ENCODE peak calls at places on chromosome 21, in four cellular contexts. X, N, F and Z are unnamed samples.

GRCh38 chr21:33618407-33618806 is 23.1 kb downstream of the CRYZL1 start:
- DNase-seq in X (no peak), N (no peak), F (no peak), Z (no peak)

GRCh38 chr21:35266546-35266945 is 217.4 kb upstream of the RUNX1 start:
- DNase-seq in X (no peak), N (peak; percentile 9), F (no peak), Z (no peak)

GRCh38 chr21:38984982-38985422 is 179.3 kb downstream of the ETS2 start:
- DNase-seq in X (no peak), N (peak; percentile 86), F (no peak), Z (no peak)

GRCh38 chr21:17491716-17492414 is 21.0 kb upstream of the CXADR start:
- DNase-seq in X (no peak), N (peak; percentile 94), F (no peak), Z (peak; percentile 90)

GRCh38 chr21:29299046-29299905 is 554 bp downstream of the BACH1 start:
- DNase-seq in X (peak; percentile 52), N (peak; percentile 34), F (peak; percentile 56), Z (peak; percentile 63)

GRCh38 chr21:22352088-22352487 is 1353.9 kb downstream of the NCAM2 start:
- DNase-seq in X (no peak), N (no peak), F (no peak), Z (no peak)

GRCh38 chr21:38771536-38771935 is 34.2 kb upstream of the ETS2 start:
- DNase-seq in X (no peak), N (peak; percentile 35), F (no peak), Z (no peak)

GRCh38 chr21:44523567-44524181 is 16.3 kb downstream of the KRTAP10-1 start:
- DNase-seq in X (no peak), N (no peak), F (no peak), Z (peak; percentile 62)

GRCh38 chr21:30057108-30057507 is 109.5 kb downstream of the CLDN17 start:
- DNase-seq in X (no peak), N (no peak), F (no peak), Z (no peak)

GRCh38 chr21:32710069-32710784 is 17.6 kb downstream of the SYNJ1 start:
- DNase-seq in X (no peak), N (no peak), F (no peak), Z (no peak)

GRCh38 chr21:42216726-42217572 is 2.0 kb upstream of the ABCG1 start:
- DNase-seq in X (no peak), N (no peak), F (no peak), Z (no peak)

GRCh38 chr21:26945916-26946315 is 21.0 kb downstream of the ADAMTS5 start:
- DNase-seq in X (no peak), N (no peak), F (no peak), Z (no peak)

GRCh38 chr21:32055305-32055704 is 182.5 kb downstream of the HUNK start:
- DNase-seq in X (no peak), N (no peak), F (no peak), Z (no peak)

GRCh38 chr21:17763286-17764037 is 55.7 kb downstream of the C21orf91 start:
- DNase-seq in X (no peak), N (no peak), F (no peak), Z (no peak)

GRCh38 chr21:36628096-36628495 is 70.8 kb upstream of the SIM2 start:
- DNase-seq in X (no peak), N (no peak), F (no peak), Z (no peak)

GRCh38 chr21:28485301-28486022 is 507.2 kb downstream of the LTN1 start:
- DNase-seq in X (no peak), N (peak; percentile 32), F (no peak), Z (no peak)

GRCh38 chr21:41478319-41479177 is 29.4 kb downstream of the TMPRSS2 start:
- DNase-seq in X (no peak), N (no peak), F (no peak), Z (no peak)

GRCh38 chr21:46066843-46067331 is 31.0 kb upstream of the COL6A2 start:
- DNase-seq in X (no peak), N (no peak), F (no peak), Z (no peak)

GRCh38 chr21:18218331-18218730 is 26.3 kb upstream of the CHODL start:
- DNase-seq in X (no peak), N (no peak), F (no peak), Z (no peak)